ENCODE peak calls at places on chromosomes 1 and 21, in eight cellular contexts. G, Y, O, T, B, V, N and C are unnamed samples. For H3K4me1, the result is how much of the 10 kb centered on the place peaks cover.

GRCh38 chr1:201716742-201717135 is 112.2 kb upstream of the IPO9 start:
- DNase-seq in T (no peak), Y (no peak), V (no peak), N (no peak), G (no peak), B (no peak), O (no peak), C (no peak)

GRCh38 chr21:44614161-44614631 is 2.3 kb downstream of the KRTAP10-8 start:
- DNase-seq in B (no peak), O (no peak), V (peak), T (no peak), G (no peak), Y (no peak), N (no peak), C (no peak)

GRCh38 chr1:244112646-244113045 is 61.6 kb downstream of the ZBTB18 start:
- DNase-seq in V (no peak), N (no peak), B (no peak), T (no peak), G (no peak), Y (no peak), O (no peak), C (no peak)

GRCh38 chr1:26353976-26354820 is at the start of gene CRYBG2:
- DNase-seq in G (no peak), V (no peak), N (peak), O (peak), Y (no peak), B (no peak), T (no peak), C (peak)

GRCh38 chr1:209335090-209335692 is 248.3 kb upstream of the CAMK1G start:
- DNase-seq in V (no peak), G (no peak), B (no peak), Y (no peak), N (peak), O (no peak), T (no peak), C (no peak)

GRCh38 chr1:72485786-72486185 is 203.4 kb upstream of the NEGR1 start:
- DNase-seq in Y (no peak), G (no peak), B (no peak), O (no peak), N (no peak), V (no peak), T (no peak), C (no peak)

GRCh38 chr1:221576268-221576667 is 165.6 kb downstream of the DUSP10 start:
- DNase-seq in Y (no peak), O (no peak), B (no peak), T (no peak), G (no peak), N (no peak), V (no peak), C (no peak)

GRCh38 chr21:44874497-44875331 is 1.2 kb upstream of the PTTG1IP start:
- DNase-seq in O (peak), V (peak), T (no peak), B (peak), Y (peak), G (no peak), N (peak), C (peak)

GRCh38 chr1:109932232-109932631 is 21.6 kb downstream of the CSF1 start:
- DNase-seq in Y (no peak), N (no peak), T (no peak), V (no peak), B (no peak), O (no peak), G (no peak), C (no peak)

GRCh38 chr21:41953831-41954653 is at the start of gene C2CD2:
- DNase-seq in Y (peak), V (peak), G (no peak), T (no peak), N (peak), B (no peak), O (no peak), C (peak)

GRCh38 chr1:211738709-211739301 is 63.4 kb upstream of the NEK2 start:
- DNase-seq in O (no peak), G (no peak), T (no peak), V (no peak), N (no peak), Y (no peak), B (no peak), C (no peak)

GRCh38 chr1:30822966-30823581 is 65.5 kb upstream of the LAPTM5 start:
- DNase-seq in V (no peak), O (no peak), B (no peak), T (no peak), Y (no peak), G (no peak), N (no peak), C (no peak)

GRCh38 chr1:74407902-74408301 is 104.5 kb downstream of the LRRC53 start:
- DNase-seq in B (no peak), V (no peak), T (no peak), G (no peak), O (no peak), Y (no peak), N (no peak), C (no peak)

GRCh38 chr1:44293761-44294315 is 61.2 kb downstream of the ERI3 start:
- DNase-seq in T (no peak), Y (no peak), O (no peak), V (peak), B (no peak), N (peak), G (no peak), C (peak)

GRCh38 chr1:206094024-206094423 is 23.2 kb downstream of the AVPR1B start:
- DNase-seq in Y (no peak), O (no peak), B (no peak), N (no peak), G (no peak), T (no peak), V (no peak), C (no peak)

GRCh38 chr1:15452866-15453571 is 3.5 kb upstream of the CELA2A start:
- DNase-seq in O (no peak), G (no peak), B (no peak), N (no peak), T (no peak), V (no peak), Y (no peak), C (no peak)

GRCh38 chr1:175757381-175758015 is 14.1 kb upstream of the TNR start:
- DNase-seq in O (no peak), B (no peak), G (no peak), V (peak), T (no peak), Y (no peak), N (peak), C (peak)

GRCh38 chr1:7409278-7409677 is 361.8 kb upstream of the VAMP3 start:
- DNase-seq in T (no peak), N (peak), B (no peak), G (no peak), V (peak), O (peak), Y (no peak), C (peak)

GRCh38 chr1:43197343-43198127 is 25.4 kb downstream of the CFAP57 start:
- DNase-seq in T (no peak), N (no peak), V (no peak), B (no peak), O (no peak), Y (no peak), G (no peak), C (no peak)

GRCh38 chr1:111733183-111733995 is 5.8 kb downstream of the INKA2 start:
- DNase-seq in T (no peak), V (peak), B (no peak), O (no peak), Y (peak), N (no peak), G (no peak), C (peak)

GRCh38 chr1:12798911-12799310 is 7.7 kb downstream of the PRAMEF1 start:
- DNase-seq in B (no peak), N (no peak), V (no peak), G (no peak), Y (no peak), T (no peak), O (no peak), C (no peak)

GRCh38 chr1:14128096-14128495 is 428.1 kb downstream of the PRDM2 start:
- DNase-seq in Y (no peak), N (no peak), O (no peak), T (no peak), V (no peak), B (no peak), G (no peak), C (no peak)

GRCh38 chr1:119869962-119870361 is 26.4 kb downstream of the ADAM30 start:
- DNase-seq in O (no peak), Y (no peak), V (no peak), N (no peak), T (no peak), B (no peak), G (no peak), C (no peak)

GRCh38 chr1:161235957-161236775 is 1.8 kb downstream of the NR1I3 start:
- DNase-seq in V (no peak), G (no peak), T (no peak), N (no peak), B (no peak), Y (no peak), O (no peak), C (no peak)
- H3K27ac ChIP-seq in V (no peak), G (no peak), T (no peak), N (no peak), B (no peak), Y (no peak), O (no peak), C (no peak)

GRCh38 chr1:231418101-231418740 is 3.9 kb downstream of the EGLN1 start:
- DNase-seq in G (no peak), V (no peak), Y (no peak), B (no peak), T (no peak), N (no peak), O (no peak), C (no peak)
- H3K4me1 ChIP-seq in G (half or more), V (under half), Y (under half), B (under half), T (under half), N (under half), O (under half), C (under half)

GRCh38 chr1:204958325-204959307 is 84.4 kb upstream of the CNTN2 start:
- DNase-seq in N (no peak), B (no peak), Y (no peak), O (no peak), V (no peak), G (no peak), T (no peak), C (no peak)

GRCh38 chr1:204961765-204962419 is 81.1 kb upstream of the CNTN2 start:
- DNase-seq in Y (no peak), G (no peak), V (no peak), B (no peak), N (peak), T (no peak), O (no peak), C (no peak)

GRCh38 chr1:204960306-204960984 is 82.6 kb upstream of the CNTN2 start:
- DNase-seq in B (no peak), O (no peak), V (no peak), N (no peak), T (no peak), G (no peak), Y (no peak), C (no peak)

GRCh38 chr1:204959374-204959773 is 83.6 kb upstream of the CNTN2 start:
- DNase-seq in N (no peak), Y (no peak), V (no peak), T (no peak), G (no peak), B (no peak), O (no peak), C (no peak)

DNA sequence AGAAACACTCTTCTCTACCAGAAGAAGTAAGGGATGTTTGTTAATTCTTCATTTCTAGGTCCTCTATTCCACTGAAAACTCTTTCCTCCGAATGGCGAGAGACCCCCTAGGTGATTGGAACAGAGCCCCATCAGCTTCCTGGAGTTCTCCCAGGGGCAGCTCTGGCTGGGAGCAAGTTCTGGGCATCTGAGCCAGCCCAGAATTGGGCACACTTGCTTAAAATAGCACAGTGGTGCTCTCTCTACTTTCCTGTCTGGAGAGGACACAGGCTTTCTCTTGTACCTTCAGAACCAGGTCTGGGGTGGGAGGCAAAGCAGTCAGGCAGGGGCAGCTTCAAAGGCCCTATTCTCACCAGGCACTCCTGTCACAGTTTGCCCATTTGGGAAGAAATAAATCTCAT is 83.2 kb upstream of the CNTN2 start:
- DNase-seq in V (no peak), Y (no peak), G (no peak), N (no peak), T (no peak), B (no peak), O (no peak), C (no peak)
- H3K27ac ChIP-seq in V (no peak), Y (no peak), G (no peak), N (no peak), T (no peak), B (no peak), O (no peak), C (no peak)

GRCh38 chr1:8938232-8939117 is 7.2 kb upstream of the CA6 start:
- DNase-seq in O (no peak), T (no peak), Y (no peak), N (no peak), B (no peak), G (no peak), V (no peak), C (no peak)
- H3K4me1 ChIP-seq in O (under half), T (under half), Y (under half), N (under half), B (under half), G (under half), V (under half), C (under half)

DNA sequence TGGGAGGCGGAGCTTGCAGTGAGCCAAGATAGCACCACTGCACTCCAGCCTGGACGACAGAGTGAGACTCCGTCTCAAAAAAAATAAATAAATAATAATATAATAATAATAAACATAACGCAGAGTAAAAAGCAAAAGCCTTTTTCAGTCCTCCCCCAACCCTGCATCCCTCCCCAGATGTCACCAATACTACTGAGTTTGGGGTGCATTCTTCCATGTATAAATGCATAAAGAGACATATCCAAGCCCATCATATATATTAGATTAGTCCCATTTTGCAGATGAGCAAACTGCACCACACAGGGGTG is 930 bp upstream of the ADAMTSL4 start:
- DNase-seq in Y (no peak), N (no peak), B (no peak), O (no peak), V (no peak), G (no peak), T (no peak), C (no peak)
- H3K27ac ChIP-seq in Y (peak), N (peak), B (peak), O (peak), V (no peak), G (no peak), T (peak), C (peak)

GRCh38 chr1:53945183-53945432 is 391 bp downstream of the IFT25 start:
- DNase-seq in Y (no peak), V (no peak), B (no peak), O (no peak), G (no peak), N (no peak), T (no peak), C (no peak)
- H3K4me1 ChIP-seq in Y (under half), V (under half), B (under half), O (under half), G (under half), N (under half), T (under half), C (under half)

DNA sequence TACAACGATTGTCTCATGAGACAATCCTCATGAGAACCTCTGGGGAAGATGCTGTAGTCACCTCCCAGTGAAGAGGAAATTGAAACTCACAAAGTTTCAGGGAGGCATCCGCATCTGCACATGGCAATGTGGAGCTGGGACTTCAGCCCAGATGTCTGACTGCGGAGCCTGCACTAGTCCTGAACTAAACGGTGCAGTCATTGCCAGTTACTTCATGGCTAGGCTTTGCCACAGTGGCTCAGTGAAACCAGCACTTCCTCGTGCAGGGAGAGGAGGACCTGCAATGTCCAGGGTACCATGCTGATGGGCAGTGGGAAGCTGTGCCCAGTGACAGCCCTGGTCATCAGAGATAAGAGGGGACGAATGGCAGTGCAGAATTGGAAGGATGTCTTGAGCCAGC is 40.7 kb upstream of the ETS2 start:
- DNase-seq in O (no peak), Y (no peak), V (no peak), B (no peak), G (no peak), T (no peak), N (no peak), C (no peak)
- H3K27ac ChIP-seq in O (no peak), Y (no peak), V (no peak), B (no peak), G (no peak), T (no peak), N (no peak), C (no peak)

DNA sequence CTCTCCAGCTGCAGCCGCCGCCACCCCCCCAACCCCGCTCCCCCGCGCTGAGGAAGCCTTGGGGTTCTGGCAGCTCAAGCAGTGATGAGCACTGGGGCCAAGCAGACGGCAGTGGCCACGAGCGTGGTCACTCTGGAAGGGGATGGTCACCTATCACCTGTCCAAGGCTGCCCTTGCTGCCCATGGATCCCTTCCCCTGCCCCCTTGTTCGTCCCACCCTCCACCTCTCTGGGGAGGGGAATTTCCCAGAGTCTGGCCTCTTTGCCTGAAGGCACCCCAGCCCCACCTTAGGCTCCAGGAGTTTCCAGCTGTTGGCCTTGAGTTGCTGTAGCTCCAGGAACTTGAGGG is 7.2 kb upstream of the SMIM12 start:
- DNase-seq in G (no peak), B (no peak), N (no peak), V (no peak), O (no peak), Y (no peak), T (no peak), C (no peak)
- H3K4me1 ChIP-seq in G (under half), B (under half), N (under half), V (under half), O (under half), Y (under half), T (under half), C (under half)